ENCODE peak calls at places on chromosome 14, in seven cellular contexts. One of them, this sample, is unnamed.

GRCh38 chr14:30808576-30808975 is 65.8 kb upstream of the COCH start:
- DNase-seq in stimulated activated naive B cell treated with anti-CD40 and anti-IgM and Interleukin-4, amounts not matched to agents 10 μg/mL and 1 μg/mL and 100 μg/mL, for 72 hours: no peak
- DNase-seq in pons: no peak
- DNase-seq in sciatic nerve: no peak
- DNase-seq in GM03348: no peak
- DNase-seq in caudate nucleus: no peak
- DNase-seq in HFFc6: peak; percentile 3
- DNase-seq in this sample: no peak

GRCh38 chr14:55122441-55122986 is 6.5 kb upstream of the LGALS3 start:
- DNase-seq in stimulated activated naive B cell treated with anti-CD40 and anti-IgM and Interleukin-4, amounts not matched to agents 10 μg/mL and 1 μg/mL and 100 μg/mL, for 72 hours: no peak
- DNase-seq in pons: no peak
- DNase-seq in sciatic nerve: no peak
- DNase-seq in GM03348: peak; percentile 17
- DNase-seq in HFFc6: no peak
- DNase-seq in caudate nucleus: no peak
- DNase-seq in this sample: peak; percentile 78

GRCh38 chr14:36256131-36256801 is 64.2 kb downstream of the MBIP start:
- DNase-seq in HFFc6: no peak
- DNase-seq in stimulated activated naive B cell treated with anti-CD40 and anti-IgM and Interleukin-4, amounts not matched to agents 10 μg/mL and 1 μg/mL and 100 μg/mL, for 72 hours: no peak
- DNase-seq in sciatic nerve: no peak
- DNase-seq in caudate nucleus: no peak
- DNase-seq in GM03348: peak; percentile 36
- DNase-seq in pons: no peak
- DNase-seq in this sample: no peak

GRCh38 chr14:96264200-96264553 is 8.2 kb downstream of the BDKRB1 start:
- DNase-seq in HFFc6: no peak
- DNase-seq in stimulated activated naive B cell treated with anti-CD40 and anti-IgM and Interleukin-4, amounts not matched to agents 10 μg/mL and 1 μg/mL and 100 μg/mL, for 72 hours: no peak
- DNase-seq in GM03348: no peak
- DNase-seq in sciatic nerve: no peak
- DNase-seq in caudate nucleus: no peak
- DNase-seq in pons: no peak
- DNase-seq in this sample: no peak

GRCh38 chr14:37124617-37125016 is 47.8 kb downstream of the SLC25A21 start:
- DNase-seq in stimulated activated naive B cell treated with anti-CD40 and anti-IgM and Interleukin-4, amounts not matched to agents 10 μg/mL and 1 μg/mL and 100 μg/mL, for 72 hours: no peak
- DNase-seq in HFFc6: no peak
- DNase-seq in pons: no peak
- DNase-seq in sciatic nerve: no peak
- DNase-seq in caudate nucleus: no peak
- DNase-seq in GM03348: no peak
- DNase-seq in this sample: no peak

GRCh38 chr14:65813760-65814387 is 401.3 kb downstream of the FUT8 start:
- DNase-seq in caudate nucleus: no peak
- DNase-seq in HFFc6: no peak
- DNase-seq in pons: no peak
- DNase-seq in stimulated activated naive B cell treated with anti-CD40 and anti-IgM and Interleukin-4, amounts not matched to agents 10 μg/mL and 1 μg/mL and 100 μg/mL, for 72 hours: no peak
- DNase-seq in sciatic nerve: no peak
- DNase-seq in GM03348: no peak
- DNase-seq in this sample: no peak

GRCh38 chr14:63551338-63551737 is 8.2 kb upstream of the PPP2R5E start:
- DNase-seq in GM03348: peak; percentile 53
- DNase-seq in stimulated activated naive B cell treated with anti-CD40 and anti-IgM and Interleukin-4, amounts not matched to agents 10 μg/mL and 1 μg/mL and 100 μg/mL, for 72 hours: no peak
- DNase-seq in sciatic nerve: no peak
- DNase-seq in HFFc6: no peak
- DNase-seq in pons: no peak
- DNase-seq in caudate nucleus: no peak
- DNase-seq in this sample: no peak

GRCh38 chr14:105867961-105868599 is 341.7 kb downstream of the TMEM121 start:
- DNase-seq in GM03348: no peak
- DNase-seq in caudate nucleus: no peak
- DNase-seq in stimulated activated naive B cell treated with anti-CD40 and anti-IgM and Interleukin-4, amounts not matched to agents 10 μg/mL and 1 μg/mL and 100 μg/mL, for 72 hours: no peak
- DNase-seq in pons: no peak
- DNase-seq in HFFc6: no peak
- DNase-seq in sciatic nerve: peak; percentile 38
- DNase-seq in this sample: no peak

GRCh38 chr14:61337893-61338292 is 16.5 kb downstream of the PRKCH start:
- DNase-seq in HFFc6: no peak
- DNase-seq in GM03348: no peak
- DNase-seq in stimulated activated naive B cell treated with anti-CD40 and anti-IgM and Interleukin-4, amounts not matched to agents 10 μg/mL and 1 μg/mL and 100 μg/mL, for 72 hours: no peak
- DNase-seq in caudate nucleus: no peak
- DNase-seq in pons: no peak
- DNase-seq in sciatic nerve: no peak
- DNase-seq in this sample: no peak

GRCh38 chr14:71089974-71090373 is 182.7 kb downstream of the PCNX1 start:
- DNase-seq in pons: no peak
- DNase-seq in sciatic nerve: no peak
- DNase-seq in stimulated activated naive B cell treated with anti-CD40 and anti-IgM and Interleukin-4, amounts not matched to agents 10 μg/mL and 1 μg/mL and 100 μg/mL, for 72 hours: no peak
- DNase-seq in caudate nucleus: no peak
- DNase-seq in GM03348: peak; percentile 61
- DNase-seq in HFFc6: peak; percentile 41
- DNase-seq in this sample: no peak

GRCh38 chr14:75454963-75455546 is 27.2 kb downstream of the JDP2 start:
- DNase-seq in caudate nucleus: no peak
- DNase-seq in HFFc6: peak; percentile 65
- DNase-seq in sciatic nerve: peak; percentile 83
- DNase-seq in GM03348: peak; percentile 63
- DNase-seq in stimulated activated naive B cell treated with anti-CD40 and anti-IgM and Interleukin-4, amounts not matched to agents 10 μg/mL and 1 μg/mL and 100 μg/mL, for 72 hours: no peak
- DNase-seq in pons: no peak
- DNase-seq in this sample: peak; percentile 84

GRCh38 chr14:68367444-68368014 is 425.3 kb downstream of the ZFP36L1 start:
- DNase-seq in sciatic nerve: no peak
- DNase-seq in HFFc6: no peak
- DNase-seq in GM03348: no peak
- DNase-seq in caudate nucleus: no peak
- DNase-seq in stimulated activated naive B cell treated with anti-CD40 and anti-IgM and Interleukin-4, amounts not matched to agents 10 μg/mL and 1 μg/mL and 100 μg/mL, for 72 hours: no peak
- DNase-seq in pons: peak; percentile 66
- DNase-seq in this sample: no peak

GRCh38 chr14:76174982-76175381 is 23.3 kb downstream of the GPATCH2L start:
- DNase-seq in HFFc6: no peak
- DNase-seq in stimulated activated naive B cell treated with anti-CD40 and anti-IgM and Interleukin-4, amounts not matched to agents 10 μg/mL and 1 μg/mL and 100 μg/mL, for 72 hours: no peak
- DNase-seq in GM03348: no peak
- DNase-seq in pons: no peak
- DNase-seq in sciatic nerve: no peak
- DNase-seq in caudate nucleus: no peak
- DNase-seq in this sample: no peak

GRCh38 chr14:67610491-67610890 is 9.2 kb upstream of the ARG2 start:
- DNase-seq in pons: no peak
- DNase-seq in GM03348: no peak
- DNase-seq in HFFc6: no peak
- DNase-seq in sciatic nerve: no peak
- DNase-seq in stimulated activated naive B cell treated with anti-CD40 and anti-IgM and Interleukin-4, amounts not matched to agents 10 μg/mL and 1 μg/mL and 100 μg/mL, for 72 hours: no peak
- DNase-seq in caudate nucleus: no peak
- DNase-seq in this sample: no peak

GRCh38 chr14:38079268-38079667 is 128.4 kb upstream of the SSTR1 start:
- DNase-seq in caudate nucleus: no peak
- DNase-seq in HFFc6: peak; percentile 38
- DNase-seq in stimulated activated naive B cell treated with anti-CD40 and anti-IgM and Interleukin-4, amounts not matched to agents 10 μg/mL and 1 μg/mL and 100 μg/mL, for 72 hours: no peak
- DNase-seq in GM03348: peak; percentile 40
- DNase-seq in pons: no peak
- DNase-seq in sciatic nerve: no peak
- DNase-seq in this sample: no peak

GRCh38 chr14:105940534-105941225 is 414.3 kb downstream of the TMEM121 start:
- DNase-seq in sciatic nerve: no peak
- DNase-seq in pons: no peak
- DNase-seq in HFFc6: no peak
- DNase-seq in stimulated activated naive B cell treated with anti-CD40 and anti-IgM and Interleukin-4, amounts not matched to agents 10 μg/mL and 1 μg/mL and 100 μg/mL, for 72 hours: no peak
- DNase-seq in caudate nucleus: no peak
- DNase-seq in GM03348: no peak
- DNase-seq in this sample: peak; percentile 16

GRCh38 chr14:75119056-75119455 is 7.8 kb downstream of the NEK9 start:
- DNase-seq in pons: no peak
- DNase-seq in HFFc6: no peak
- DNase-seq in stimulated activated naive B cell treated with anti-CD40 and anti-IgM and Interleukin-4, amounts not matched to agents 10 μg/mL and 1 μg/mL and 100 μg/mL, for 72 hours: no peak
- DNase-seq in GM03348: no peak
- DNase-seq in caudate nucleus: no peak
- DNase-seq in sciatic nerve: no peak
- DNase-seq in this sample: no peak

GRCh38 chr14:90444077-90444696 is 47.4 kb downstream of the CALM1 start:
- DNase-seq in HFFc6: no peak
- DNase-seq in stimulated activated naive B cell treated with anti-CD40 and anti-IgM and Interleukin-4, amounts not matched to agents 10 μg/mL and 1 μg/mL and 100 μg/mL, for 72 hours: no peak
- DNase-seq in pons: no peak
- DNase-seq in caudate nucleus: no peak
- DNase-seq in sciatic nerve: no peak
- DNase-seq in GM03348: no peak
- DNase-seq in this sample: peak; percentile 39